ENCODE peak calls at places on chromosome 11, in nine cellular contexts. T is Calu3, M is astrocyte of the spinal cord, F is epithelial cell of esophagus, B is cardiac fibroblast, P is tibial artery, I is nephron progenitor cell, G is RWPE1, X is B cell. N is an unnamed sample.
A peak's percentile ranks its signal among the peaks of the same experiment; 100 is the strongest.

GRCh38 chr11:67640021-67640757 is 626 bp upstream of the TBX10 start:
- DNase-seq in I (peak; percentile 81), P (no peak), M (peak; percentile 8), T (peak; percentile 70), G (peak; percentile 12), X (peak; percentile 76), F (peak; percentile 51), B (peak; percentile 60), N (peak; percentile 62)

GRCh38 chr11:108496643-108497256 is 1.4 kb downstream of the POGLUT3 start:
- DNase-seq in X (peak; percentile 3), B (peak; percentile 21), I (no peak), G (no peak), M (peak; percentile 29), T (no peak), P (no peak), F (no peak), N (no peak)

GRCh38 chr11:12717851-12718291 is 43.6 kb downstream of the TEAD1 start:
- DNase-seq in B (no peak), X (no peak), P (no peak), T (no peak), M (no peak), I (no peak), G (no peak), F (no peak), N (no peak)

GRCh38 chr11:128453444-128454336 is 133.7 kb downstream of the ETS1 start:
- DNase-seq in P (peak; percentile 78), F (peak; percentile 95), M (peak; percentile 94), X (no peak), G (peak; percentile 75), I (no peak), T (no peak), B (peak; percentile 97), N (no peak)

GRCh38 chr11:3094223-3094824 is 37.1 kb upstream of the CARS1 start:
- DNase-seq in I (no peak), B (no peak), G (no peak), X (no peak), P (no peak), T (no peak), F (no peak), M (no peak), N (no peak)

GRCh38 chr11:99893803-99894202 is 793.3 kb upstream of the ARHGAP42 start:
- DNase-seq in X (no peak), T (no peak), I (no peak), G (no peak), B (no peak), F (no peak), P (no peak), M (no peak), N (no peak)

GRCh38 chr11:27231519-27231918 is 131.5 kb downstream of the CCDC34 start:
- DNase-seq in G (no peak), M (no peak), F (no peak), I (no peak), X (no peak), P (no peak), B (peak; percentile 42), T (no peak), N (no peak)

GRCh38 chr11:61021661-61022212 is 50.3 kb downstream of the CD6 start:
- DNase-seq in T (peak; percentile 79), F (peak; percentile 38), B (no peak), G (peak; percentile 59), I (peak; percentile 33), X (peak; percentile 84), P (no peak), M (no peak), N (no peak)

GRCh38 chr11:12242071-12242672 is 131.8 kb downstream of the MICAL2 start:
- DNase-seq in I (no peak), B (no peak), X (no peak), M (no peak), T (no peak), G (no peak), P (no peak), F (no peak), N (no peak)

GRCh38 chr11:19316434-19316833 is 75.7 kb upstream of the E2F8 start:
- DNase-seq in G (no peak), T (no peak), I (no peak), P (peak; percentile 73), X (no peak), F (no peak), B (peak; percentile 78), M (no peak), N (no peak)

GRCh38 chr11:45355706-45356041 is 69.5 kb upstream of the SYT13 start:
- DNase-seq in G (no peak), I (no peak), P (no peak), B (no peak), M (no peak), X (no peak), F (no peak), T (no peak), N (no peak)

GRCh38 chr11:60970369-60970774 is 1.1 kb upstream of the CD6 start:
- DNase-seq in G (peak; percentile 49), B (peak; percentile 42), P (no peak), X (peak; percentile 84), I (peak; percentile 53), M (peak; percentile 43), F (peak; percentile 63), T (peak; percentile 74), N (peak; percentile 73)

GRCh38 chr11:82981852-82982251 is 80.3 kb downstream of the DDIAS start:
- DNase-seq in X (no peak), T (no peak), P (no peak), I (no peak), F (no peak), M (no peak), G (no peak), B (no peak), N (no peak)

GRCh38 chr11:69515271-69516245 is 34.1 kb downstream of the LINC01488 start:
- DNase-seq in M (no peak), P (no peak), X (peak; percentile 20), B (no peak), G (no peak), I (no peak), T (no peak), F (no peak), N (no peak)

GRCh38 chr11:74777038-74777437 is 28.4 kb downstream of the RNF169 start:
- DNase-seq in I (no peak), X (no peak), T (no peak), M (no peak), B (no peak), P (no peak), F (no peak), G (no peak), N (no peak)

GRCh38 chr11:75563978-75564552 is 2.0 kb downstream of the SERPINH1 start:
- DNase-seq in I (peak; percentile 78), B (peak; percentile 92), P (peak; percentile 89), M (peak; percentile 89), T (no peak), F (no peak), X (no peak), G (peak; percentile 71), N (no peak)

GRCh38 chr11:108223449-108224149 is 732 bp downstream of the ATM start:
- DNase-seq in M (peak; percentile 12), P (no peak), F (no peak), G (no peak), B (peak; percentile 26), X (peak; percentile 30), T (no peak), I (no peak), N (no peak)

GRCh38 chr11:120372296-120372695 is 36.1 kb downstream of the ARHGEF12 start:
- DNase-seq in G (no peak), M (no peak), I (no peak), B (no peak), P (no peak), T (no peak), F (no peak), X (no peak), N (no peak)

GRCh38 chr11:7670631-7671030 is 2.7 kb downstream of the CYB5R2 start:
- DNase-seq in F (peak; percentile 60), X (no peak), G (no peak), P (no peak), B (no peak), M (no peak), I (no peak), T (no peak), N (no peak)

GRCh38 chr11:64803163-64803845 is at the start of gene MAP4K2:
- DNase-seq in X (peak; percentile 93), M (peak; percentile 75), F (peak; percentile 84), P (peak; percentile 95), T (peak; percentile 95), G (peak; percentile 93), B (peak; percentile 88), I (peak; percentile 93), N (no peak)
- TF ChIP-seq CTCF in X (no peak), M (peak; percentile 17), F (peak; percentile 8), P (no peak), T (peak; percentile 17), G (peak; percentile 62), B (no peak), I (no peak), N (no peak)

GRCh38 chr11:103659743-103660142 is 376.7 kb upstream of the DDI1 start:
- DNase-seq in G (no peak), I (no peak), F (peak; percentile 7), T (no peak), X (no peak), B (peak; percentile 28), M (no peak), P (no peak), N (no peak)
- TF ChIP-seq CTCF in G (no peak), I (no peak), F (no peak), T (no peak), X (no peak), B (no peak), M (no peak), P (no peak), N (no peak)

DNA sequence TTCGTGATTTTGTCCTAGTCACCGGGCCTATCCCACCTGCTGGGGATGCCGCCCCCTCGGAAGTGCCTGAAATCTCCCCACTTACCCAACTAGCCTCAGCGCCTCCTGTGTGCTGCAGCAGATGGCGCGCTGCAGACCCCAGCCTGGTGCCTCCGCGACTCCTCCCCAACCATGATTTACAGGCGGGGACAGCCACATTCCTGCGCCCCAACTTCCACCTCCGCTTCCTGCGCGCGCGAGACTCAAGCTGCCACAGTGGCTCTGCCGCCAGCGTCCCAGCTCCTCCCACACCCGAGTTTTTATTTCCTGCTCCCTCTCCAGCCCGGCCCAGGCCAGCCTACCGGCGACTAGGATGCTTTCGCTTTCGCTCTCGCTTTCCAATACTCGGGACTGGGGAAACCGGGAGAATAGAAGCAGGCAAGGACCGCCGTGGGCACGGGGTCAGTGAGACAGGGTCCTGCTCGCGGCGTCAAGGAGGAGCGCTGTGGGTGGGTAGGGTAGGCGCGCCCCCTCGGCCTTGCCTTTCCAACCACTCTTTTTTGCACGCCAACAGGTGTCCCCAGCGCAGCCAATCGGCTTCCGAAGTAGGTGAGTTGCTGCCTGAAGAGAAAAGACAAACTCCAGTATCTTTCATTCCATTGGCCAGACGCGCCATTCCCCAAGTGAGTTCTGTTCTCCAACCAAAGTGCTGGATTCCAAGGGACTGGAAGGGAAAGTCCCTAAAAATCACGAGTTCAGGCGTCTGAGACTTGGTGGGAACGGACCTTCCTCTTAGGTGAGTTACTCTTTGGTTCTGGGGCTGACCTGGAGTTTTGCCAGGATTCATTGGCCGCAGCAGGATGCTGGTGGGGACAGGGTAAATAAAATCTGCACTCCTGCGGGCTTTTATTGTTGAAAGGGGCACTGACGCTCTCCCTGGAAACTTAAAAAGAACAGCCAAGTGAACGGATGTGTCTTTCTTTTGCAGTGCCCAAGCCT is at the start of gene FAM111A:
- DNase-seq in F (peak; percentile 97), M (peak; percentile 88), P (peak; percentile 93), G (peak; percentile 91), T (peak; percentile 88), I (peak; percentile 85), B (peak; percentile 89), X (peak; percentile 82), N (peak; percentile 84)
- TF ChIP-seq CTCF in F (peak; percentile 14), M (peak; percentile 48), P (peak; percentile 9), G (peak; percentile 20), T (peak; percentile 14), I (peak; percentile 32), B (peak; percentile 28), X (no peak), N (no peak)

GRCh38 chr11:1226981-1227550 is 4.2 kb downstream of the MUC5B start:
- DNase-seq in P (peak; percentile 61), I (peak; percentile 56), M (no peak), X (no peak), B (no peak), G (no peak), F (no peak), T (no peak), N (peak; percentile 37)
- TF ChIP-seq CTCF in P (no peak), I (peak; percentile 58), M (peak; percentile 23), X (no peak), B (peak; percentile 51), G (no peak), F (no peak), T (peak; percentile 33), N (no peak)

N was measured in CD14-positive monocyte.